ENCODE peak calls at places on chromosomes 2 and 18, in eight cellular contexts. X is mucosa of descending colon, E is A549, D is fibroblast of mammary gland, W is nephron progenitor cell, U is foreskin fibroblast, Q is A673, O is cardiac fibroblast. K is an unnamed sample.

GRCh38 chr2:24169031-24169430 is 5.8 kb upstream of the FAM228A start:
- DNase-seq in X (no peak), E (no peak), D (no peak), W (no peak), U (no peak), Q (no peak), O (no peak), K (no peak)

GRCh38 chr2:158297606-158298005 is 158.9 kb downstream of the CCDC148 start:
- DNase-seq in X (no peak), E (no peak), D (peak; percentile 27), W (no peak), U (no peak), Q (no peak), O (no peak), K (peak; percentile 6)

GRCh38 chr2:19176172-19176852 is 182.1 kb downstream of the OSR1 start:
- DNase-seq in X (no peak), E (no peak), D (peak; percentile 31), W (no peak), U (no peak), Q (no peak), O (no peak), K (no peak)

GRCh38 chr2:241087420-241088268 is 14.4 kb downstream of the MTERF4 start:
- DNase-seq in X (no peak), E (no peak), D (no peak), W (no peak), U (no peak), Q (no peak), O (no peak), K (no peak)

GRCh38 chr2:233588410-233588809 is 21.8 kb upstream of the USP40 start:
- DNase-seq in X (no peak), E (no peak), D (no peak), W (no peak), U (no peak), Q (no peak), O (no peak), K (no peak)

GRCh38 chr2:55843096-55843991 is 80.2 kb downstream of the EFEMP1 start:
- DNase-seq in X (peak; percentile 70), E (peak; percentile 18), D (peak; percentile 87), W (peak; percentile 10), U (peak; percentile 96), Q (no peak), O (peak; percentile 84), K (peak; percentile 38)

GRCh38 chr2:237128845-237129592 is 43.3 kb downstream of the COPS8 start:
- DNase-seq in X (no peak), E (no peak), D (no peak), W (no peak), U (no peak), Q (no peak), O (no peak), K (no peak)

GRCh38 chr2:85134255-85135065 is 1.3 kb downstream of the TCF7L1 start:
- DNase-seq in X (no peak), E (no peak), D (peak; percentile 26), W (peak; percentile 75), U (no peak), Q (no peak), O (peak; percentile 63), K (no peak)

GRCh38 chr2:151176661-151177060 is 85.0 kb downstream of the RBM43 start:
- DNase-seq in X (no peak), E (no peak), D (no peak), W (no peak), U (no peak), Q (no peak), O (no peak), K (no peak)

GRCh38 chr18:62586781-62587487 is 64.1 kb downstream of the ZCCHC2 start:
- DNase-seq in X (no peak), E (no peak), D (no peak), W (no peak), U (no peak), Q (no peak), O (no peak), K (no peak)

GRCh38 chr2:196293751-196294486 is 122.5 kb upstream of the STK17B start:
- DNase-seq in X (no peak), E (peak; percentile 28), D (peak; percentile 94), W (no peak), U (peak; percentile 84), Q (no peak), O (peak; percentile 80), K (peak; percentile 13)

GRCh38 chr2:228674155-228674554 is 492.7 kb upstream of the SPHKAP start:
- DNase-seq in X (no peak), E (no peak), D (no peak), W (no peak), U (no peak), Q (no peak), O (no peak), K (no peak)

GRCh38 chr18:50659091-50660003 is 99.5 kb downstream of the MAPK4 start:
- DNase-seq in X (no peak), E (peak; percentile 16), D (peak; percentile 46), W (no peak), U (no peak), Q (peak; percentile 38), O (peak; percentile 54), K (peak; percentile 17)

GRCh38 chr18:63869374-63869773 is 18.1 kb upstream of the SERPINB2 start:
- DNase-seq in X (no peak), E (no peak), D (peak; percentile 78), W (no peak), U (peak; percentile 91), Q (no peak), O (peak; percentile 70), K (no peak)

GRCh38 chr2:191374366-191374765 is 129.2 kb downstream of the MYO1B start:
- DNase-seq in X (no peak), E (no peak), D (no peak), W (no peak), U (no peak), Q (no peak), O (no peak), K (no peak)

GRCh38 chr2:191366199-191366598 is 121.0 kb downstream of the MYO1B start:
- DNase-seq in X (no peak), E (no peak), D (peak; percentile 66), W (no peak), U (peak; percentile 62), Q (no peak), O (peak; percentile 38), K (no peak)

GRCh38 chr2:191363267-191363666 is 118.1 kb downstream of the MYO1B start:
- DNase-seq in X (no peak), E (no peak), D (no peak), W (no peak), U (no peak), Q (no peak), O (no peak), K (no peak)

GRCh38 chr2:191365089-191365488 is 119.9 kb downstream of the MYO1B start:
- DNase-seq in X (no peak), E (no peak), D (no peak), W (no peak), U (no peak), Q (no peak), O (no peak), K (no peak)

DNA sequence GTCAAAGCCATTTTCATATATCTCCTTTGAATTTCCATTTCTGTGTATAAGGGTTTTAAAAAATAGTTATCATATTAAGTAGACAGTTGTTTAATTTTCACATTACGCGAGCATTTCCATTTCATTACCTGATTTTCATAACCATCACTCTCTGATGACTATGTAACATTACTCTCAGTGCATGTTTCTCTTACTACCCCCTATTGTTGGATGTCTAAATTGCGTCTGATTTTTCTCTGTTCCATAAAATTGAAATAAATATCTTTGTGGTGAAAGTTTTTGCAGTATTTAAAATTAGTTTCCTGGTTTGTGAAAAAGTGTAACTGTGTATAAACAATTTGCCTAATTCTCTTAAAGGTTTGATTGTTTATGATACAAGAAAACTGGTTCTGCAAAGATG is 123.8 kb downstream of the MYO1B start:
- DNase-seq in X (no peak), E (no peak), D (peak; percentile 34), W (no peak), U (no peak), Q (peak; percentile 26), O (peak; percentile 38), K (no peak)
- TF ChIP-seq CTCF in X (no peak), E (peak; percentile 31), D (peak; percentile 60), W (no peak), U (peak; percentile 25), Q (peak; percentile 53), O (peak; percentile 46), K (no peak)

GRCh38 chr2:192940767-192941166 is 746.0 kb upstream of the TMEFF2 start:
- DNase-seq in X (no peak), E (no peak), D (no peak), W (no peak), U (no peak), Q (no peak), O (no peak), K (no peak)
- TF ChIP-seq CTCF in X (no peak), E (no peak), D (no peak), W (no peak), U (no peak), Q (peak; percentile 11), O (no peak), K (no peak)

GRCh38 chr2:212892193-212892592 is 259.2 kb downstream of the IKZF2 start:
- DNase-seq in X (peak; percentile 23), E (no peak), D (peak; percentile 70), W (no peak), U (peak; percentile 28), Q (peak; percentile 85), O (peak; percentile 76), K (no peak)
- TF ChIP-seq CTCF in X (no peak), E (peak; percentile 25), D (peak; percentile 62), W (no peak), U (peak; percentile 53), Q (peak; percentile 68), O (peak; percentile 50), K (no peak)

DNA sequence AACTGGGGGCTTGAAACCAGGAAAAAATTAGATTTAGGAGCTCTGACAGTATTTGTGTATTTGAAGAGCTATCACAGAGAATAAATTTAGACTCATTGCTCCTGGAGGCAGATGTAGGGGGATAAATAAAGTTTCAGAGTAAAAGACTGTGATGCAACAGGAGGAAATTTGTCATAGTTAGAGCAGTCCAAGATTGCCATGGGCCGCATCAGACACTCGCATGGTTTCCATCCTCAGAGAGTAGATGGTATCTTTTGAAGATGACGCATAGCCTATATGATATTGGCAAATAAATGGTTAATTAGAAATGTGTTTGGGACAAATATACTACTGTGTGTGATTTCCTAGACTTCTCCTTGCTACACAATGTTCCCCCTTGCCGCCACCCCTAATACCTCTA is 170.5 kb downstream of the FTCDNL1 start:
- DNase-seq in X (no peak), E (no peak), D (no peak), W (no peak), U (no peak), Q (no peak), O (no peak), K (no peak)
- TF ChIP-seq CTCF in X (no peak), E (no peak), D (no peak), W (no peak), U (no peak), Q (no peak), O (no peak), K (no peak)

GRCh38 chr2:8430628-8431027 is 251.2 kb upstream of the ID2 start:
- DNase-seq in X (no peak), E (no peak), D (no peak), W (no peak), U (no peak), Q (no peak), O (no peak), K (no peak)
- TF ChIP-seq CTCF in X (no peak), E (no peak), D (peak; percentile 14), W (no peak), U (no peak), Q (peak; percentile 8), O (no peak), K (no peak)

DNA sequence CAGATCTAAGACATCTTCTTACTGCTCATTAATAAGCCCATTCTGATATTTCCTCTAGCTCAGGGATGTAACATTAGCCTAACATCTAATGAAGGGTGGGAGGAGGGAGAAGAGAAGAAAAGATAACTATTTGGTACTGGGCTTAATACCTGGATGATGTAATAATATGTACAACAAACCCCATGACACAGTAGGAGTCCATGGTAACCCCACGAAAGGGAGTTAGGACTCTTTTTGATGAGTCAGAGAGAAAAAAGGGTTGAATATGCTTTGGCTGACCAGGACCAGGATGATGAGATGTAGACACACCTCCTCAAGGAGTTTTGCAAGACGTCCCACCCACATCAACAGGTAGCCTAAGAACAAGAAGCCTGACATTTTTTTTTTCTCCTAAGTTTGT is 34.4 kb upstream of the DLX2 start:
- DNase-seq in X (no peak), E (no peak), D (no peak), W (no peak), U (no peak), Q (no peak), O (no peak), K (no peak)
- TF ChIP-seq CTCF in X (no peak), E (no peak), D (no peak), W (no peak), U (no peak), Q (no peak), O (no peak), K (no peak)